ENCODE peak calls at places on chromosome 6, in ten cellular contexts. W is activated effector memory CD4-positive, alpha-beta T cell treated with anti-CD3 and anti-CD28 coated beads, Interleukin-2, amount 50 U/mL, for 16 hours; Y is SK-N-MC; T is brain pericyte; U is Right ventricle myocardium superior; S is D341Med; H is heart right ventricle; X is NCI-H1694; B is GM12865; E is heart left ventricle. P is an unnamed sample.

GRCh38 chr6:21666200-21666671 is 72.7 kb downstream of the SOX4 start:
- DNase-seq in S (peak), T (no peak), X (no peak), Y (no peak), B (peak), H (peak), W (no peak), U (no peak), E (peak), P (peak)

GRCh38 chr6:158774734-158775449 is 44.3 kb downstream of the EZR start:
- DNase-seq in Y (peak), E (no peak), T (no peak), X (no peak), B (no peak), W (peak), U (no peak), S (no peak), H (no peak), P (no peak)

GRCh38 chr6:164861964-164862363 is 447.4 kb downstream of the C6orf118 start:
- DNase-seq in H (no peak), W (no peak), X (no peak), U (no peak), B (no peak), E (no peak), S (no peak), Y (no peak), T (no peak), P (no peak)

GRCh38 chr6:113651920-113652319 is 205.2 kb upstream of the MARCKS start:
- DNase-seq in Y (no peak), H (no peak), B (peak), W (no peak), E (no peak), X (no peak), U (no peak), T (no peak), S (no peak), P (no peak)

GRCh38 chr6:142542704-142543233 is 241.0 kb downstream of the ADGRG6 start:
- DNase-seq in S (no peak), H (peak), E (peak), T (no peak), B (no peak), W (no peak), Y (no peak), U (peak), X (no peak), P (no peak)

GRCh38 chr6:47651505-47651944 is 46.9 kb upstream of the ADGRF4 start:
- DNase-seq in B (no peak), E (no peak), Y (no peak), T (no peak), H (no peak), S (no peak), U (no peak), W (no peak), X (no peak), P (no peak)

GRCh38 chr6:149723771-149724417 is 6.0 kb upstream of the LATS1 start:
- DNase-seq in B (peak), E (peak), S (peak), X (peak), U (no peak), W (peak), H (peak), T (no peak), Y (no peak), P (peak)

GRCh38 chr6:127182501-127182900 is 64.0 kb downstream of the RSPO3 start:
- DNase-seq in E (no peak), W (no peak), T (no peak), H (no peak), S (no peak), B (no peak), Y (no peak), U (no peak), X (no peak), P (no peak)

GRCh38 chr6:3325210-3325609 is 66.5 kb downstream of the PSMG4 start:
- DNase-seq in B (no peak), S (no peak), Y (no peak), X (peak), E (no peak), U (no peak), T (no peak), H (no peak), W (no peak), P (peak)

GRCh38 chr6:116248577-116248976 is 5.3 kb downstream of the TSPYL4 start:
- DNase-seq in X (no peak), U (no peak), T (no peak), E (no peak), W (no peak), S (no peak), B (no peak), Y (no peak), H (no peak), P (no peak)

GRCh38 chr6:148959008-148959407 is 212.2 kb downstream of the UST start:
- DNase-seq in E (no peak), S (no peak), H (no peak), T (no peak), B (no peak), X (no peak), Y (no peak), W (no peak), U (no peak), P (peak)

GRCh38 chr6:161411265-161411944 is 137.5 kb upstream of the AGPAT4 start:
- DNase-seq in T (no peak), W (no peak), H (no peak), U (no peak), Y (no peak), B (no peak), X (no peak), S (no peak), E (no peak), P (no peak)

GRCh38 chr6:13712485-13712990 is 903 bp upstream of the RANBP9 start:
- DNase-seq in X (no peak), E (no peak), H (no peak), U (no peak), S (no peak), T (no peak), W (no peak), B (peak), Y (peak), P (no peak)

GRCh38 chr6:149231786-149232185 is 85.7 kb upstream of the TAB2 start:
- DNase-seq in X (no peak), E (no peak), W (no peak), Y (no peak), H (no peak), B (no peak), S (no peak), U (no peak), T (peak), P (no peak)

GRCh38 chr6:141056945-141057635 is 1075.6 kb upstream of the GJE1 start:
- DNase-seq in Y (peak), W (no peak), B (no peak), T (no peak), U (no peak), H (no peak), E (no peak), X (no peak), S (no peak), P (no peak)

GRCh38 chr6:111614833-111615582 is 9.3 kb upstream of the TRAF3IP2 start:
- DNase-seq in B (no peak), E (no peak), X (no peak), H (no peak), Y (no peak), U (no peak), S (no peak), W (no peak), T (no peak), P (peak)